ENCODE peak calls at places on chromosomes 4 and X, in four cellular contexts. E, I, Y and C are unnamed samples.

GRCh38 chr4:123446791-123447474 is 50.3 kb downstream of the SPRY1 start:
- DNase-seq in I (no peak), Y (no peak), E (peak; percentile 9), C (no peak)

GRCh38 chrX:49139713-49140112 is 16.2 kb upstream of the GPKOW start:
- DNase-seq in Y (no peak), E (no peak), I (no peak), C (no peak)

GRCh38 chr4:2362286-2363055 is 56.0 kb downstream of the ZFYVE28 start:
- DNase-seq in E (no peak), Y (no peak), I (no peak), C (no peak)

GRCh38 chr4:2059034-2059725 is at the start of gene NAT8L:
- DNase-seq in I (no peak), Y (no peak), E (peak; percentile 35), C (peak; percentile 52)

GRCh38 chr4:73917081-73917501 is 47.9 kb downstream of the CXCL1 start:
- DNase-seq in Y (no peak), I (peak; percentile 96), E (no peak), C (no peak)

GRCh38 chrX:132750312-132751042 is 208.0 kb downstream of the HS6ST2 start:
- DNase-seq in E (no peak), Y (no peak), I (no peak), C (no peak)

GRCh38 chr4:3409571-3410091 is 32.1 kb upstream of the HGFAC start:
- DNase-seq in Y (no peak), E (no peak), I (no peak), C (peak; percentile 20)

GRCh38 chrX:102684772-102685520 is 27.3 kb upstream of the GPRASP2 start:
- DNase-seq in I (no peak), E (no peak), Y (no peak), C (no peak)

GRCh38 chr4:24056258-24056657 is 166.4 kb upstream of the PPARGC1A start:
- DNase-seq in Y (no peak), E (no peak), I (no peak), C (no peak)

GRCh38 chr4:172245493-172245892 is 432.3 kb downstream of the GALNTL6 start:
- DNase-seq in Y (no peak), E (no peak), I (no peak), C (no peak)

GRCh38 chr4:22322996-22323395 is 192.9 kb downstream of the ADGRA3 start:
- DNase-seq in E (no peak), I (no peak), Y (no peak), C (no peak)

GRCh38 chr4:37891221-37892159 is 606 bp downstream of the TBC1D1 start:
- DNase-seq in I (peak; percentile 4), E (peak; percentile 13), Y (no peak), C (peak; percentile 46)

GRCh38 chrX:50768801-50769200 is 45.2 kb downstream of the SHROOM4 start:
- DNase-seq in E (no peak), Y (no peak), I (no peak), C (no peak)

GRCh38 chr4:158255727-158256324 is 45.5 kb downstream of the TMEM144 start:
- DNase-seq in E (peak; percentile 55), I (peak; percentile 70), Y (no peak), C (no peak)

GRCh38 chr4:94803181-94803580 is 45.4 kb downstream of the BMPR1B start:
- DNase-seq in E (no peak), Y (no peak), I (no peak), C (no peak)

GRCh38 chrX:50941638-50942037 is 31.1 kb downstream of the BMP15 start:
- DNase-seq in E (peak; percentile 19), I (no peak), Y (no peak), C (peak; percentile 48)

GRCh38 chr4:7165874-7166201 is 26.5 kb upstream of the SORCS2 start:
- DNase-seq in I (no peak), E (no peak), Y (no peak), C (no peak)

GRCh38 chr4:107857741-107858140 is 33.0 kb downstream of the SGMS2 start:
- DNase-seq in E (peak; percentile 27), I (no peak), Y (no peak), C (peak; percentile 26)

GRCh38 chrX:132774312-132774711 is 184.1 kb downstream of the HS6ST2 start:
- DNase-seq in E (no peak), Y (no peak), I (no peak), C (no peak)

GRCh38 chr4:180455226-180455625 is 1788.0 kb upstream of the TENM3 start:
- DNase-seq in I (no peak), E (peak; percentile 59), Y (no peak), C (no peak)

GRCh38 chrX:130028196-130028595 is 45.8 kb downstream of the BCORL1 start:
- DNase-seq in E (peak; percentile 16), Y (no peak), I (peak; percentile 39), C (no peak)

GRCh38 chr4:185950891-185951290 is 118.1 kb upstream of the TLR3 start:
- DNase-seq in Y (no peak), I (no peak), E (no peak), C (no peak)

GRCh38 chrX:56000169-56000568 is 232.0 kb upstream of the KLF8 start:
- DNase-seq in I (no peak), Y (no peak), E (no peak), C (no peak)

GRCh38 chrX:19544693-19545305 is 29.5 kb upstream of the MAP3K15 start:
- DNase-seq in Y (no peak), I (peak; percentile 70), E (peak; percentile 45), C (no peak)

GRCh38 chr4:87506974-87507701 is 22.0 kb downstream of the SPARCL1 start:
- DNase-seq in Y (no peak), I (peak; percentile 85), E (peak; percentile 57), C (no peak)

GRCh38 chrX:65932173-65933084 is 107.5 kb downstream of the VSIG4 start:
- DNase-seq in I (no peak), E (peak; percentile 18), Y (no peak), C (no peak)
- H4K5ac ChIP-seq in I (no peak overlapping the region), E (no peak overlapping the region), Y (no peak overlapping the region), C (no peak overlapping the region)

GRCh38 chrX:105273326-105273725 is 52.8 kb upstream of the TEX13A start:
- DNase-seq in Y (no peak), I (no peak), E (peak; percentile 5), C (no peak)
- H4K5ac ChIP-seq in Y (no peak overlapping the region), I (no peak overlapping the region), E (no peak overlapping the region), C (no peak overlapping the region)

DNA sequence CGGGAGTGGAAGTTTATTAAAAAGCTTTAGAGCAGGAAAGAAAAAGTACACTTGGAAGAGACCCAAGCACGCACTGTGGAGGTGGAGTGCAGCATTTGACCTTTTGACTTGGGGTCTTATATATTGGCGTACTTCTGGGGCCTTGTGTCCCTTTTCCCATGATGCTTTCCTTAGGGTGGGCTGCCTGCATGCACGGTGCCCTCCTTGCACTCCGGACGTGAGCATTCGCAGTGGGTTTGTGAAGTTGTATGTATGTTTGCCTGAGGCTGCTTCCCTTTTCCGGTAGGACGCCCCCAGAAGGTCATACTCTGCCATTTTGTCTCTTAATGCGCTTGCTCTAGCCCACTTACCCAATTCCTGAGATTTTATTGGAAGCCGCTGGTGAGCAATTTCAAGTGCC is 39.6 kb downstream of the TRMT44 start:
- DNase-seq in E (no peak), Y (no peak), I (no peak), C (no peak)
- H4K5ac ChIP-seq in E (no peak overlapping the region), Y (no peak overlapping the region), I (no peak overlapping the region), C (no peak overlapping the region)

DNA sequence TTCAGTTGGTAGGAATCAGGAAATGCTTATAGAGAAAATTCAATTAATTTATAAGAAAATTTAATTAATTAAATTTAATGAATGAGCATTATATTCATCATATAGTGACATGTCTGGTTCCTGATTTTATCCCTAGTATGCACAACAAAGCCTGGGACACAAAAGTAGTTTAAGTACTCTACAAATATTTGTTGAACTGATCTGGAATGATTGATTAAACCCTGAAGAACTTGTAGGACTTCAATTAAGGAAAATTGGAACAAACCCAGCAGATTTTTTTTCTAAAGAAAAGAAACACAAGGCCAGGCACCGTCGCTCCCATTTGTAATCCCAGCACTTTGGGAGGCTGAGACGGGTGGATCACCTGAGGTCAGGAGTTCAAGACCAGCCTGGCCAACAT is 4.5 kb upstream of the APELA start:
- DNase-seq in Y (no peak), E (no peak), I (no peak), C (no peak)
- H4K5ac ChIP-seq in Y (no peak overlapping the region), E (no peak overlapping the region), I (no peak overlapping the region), C (no peak overlapping the region)

DNA sequence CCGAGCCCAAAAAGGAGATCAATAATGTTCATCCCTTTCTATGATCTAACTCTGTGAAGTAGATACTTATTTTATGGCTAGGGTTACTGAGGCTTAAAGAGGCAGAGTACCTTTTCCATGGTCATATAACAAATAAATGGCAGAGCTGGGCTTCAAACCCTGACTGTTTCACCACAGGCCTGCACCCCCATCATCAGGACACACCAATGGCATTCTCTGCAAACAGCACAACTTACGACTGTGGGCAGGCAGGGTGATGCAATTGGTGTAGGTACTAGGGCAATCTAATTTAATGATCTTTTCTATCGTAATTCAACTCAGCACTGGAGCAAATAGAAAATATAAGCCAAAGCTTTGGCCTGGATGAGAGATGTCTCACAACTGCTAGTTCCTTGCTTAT is 118.8 kb upstream of the CBR4 start:
- DNase-seq in I (no peak), Y (no peak), E (peak; percentile 35), C (no peak)
- H4K5ac ChIP-seq in I (no peak overlapping the region), Y (no peak overlapping the region), E (no peak overlapping the region), C (no peak overlapping the region)

DNA sequence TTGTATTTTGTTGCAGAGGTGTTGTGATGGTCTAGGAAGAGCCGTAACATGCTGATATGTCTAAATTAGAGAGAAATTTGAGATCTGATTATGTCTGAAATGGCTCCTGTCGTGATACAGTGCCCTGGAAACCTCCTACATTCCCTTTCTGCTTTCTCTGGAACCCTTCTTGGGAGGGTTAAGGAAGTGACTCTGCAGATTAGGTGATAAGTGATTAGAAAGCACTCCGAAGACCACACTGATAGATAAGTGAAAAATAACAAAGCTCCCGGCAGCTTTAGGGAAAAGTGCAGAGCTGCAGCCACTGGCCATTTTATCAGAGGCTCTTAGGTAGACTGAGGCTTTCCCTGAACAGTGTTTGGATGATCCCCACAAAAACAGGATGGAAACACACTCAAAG is 110.6 kb downstream of the MGST2 start:
- DNase-seq in I (no peak), E (peak; percentile 90), Y (no peak), C (no peak)
- H4K5ac ChIP-seq in I (no peak overlapping the region), E (no peak overlapping the region), Y (no peak overlapping the region), C (no peak overlapping the region)

GRCh38 chr4:116439330-116439729 is 646.0 kb downstream of the TRAM1L1 start:
- DNase-seq in Y (no peak), E (no peak), I (no peak), C (no peak)
- H4K5ac ChIP-seq in Y (no peak overlapping the region), E (no peak overlapping the region), I (no peak overlapping the region), C (no peak overlapping the region)

GRCh38 chrX:46898207-46898606 is 14.0 kb upstream of the JADE3 start:
- DNase-seq in E (no peak), Y (no peak), I (no peak), C (no peak)
- H4K5ac ChIP-seq in E (no peak overlapping the region), Y (no peak overlapping the region), I (no peak overlapping the region), C (no peak overlapping the region)